ENCODE peak calls at places on chromosomes 12 and 14, in eight cellular contexts. O, K, C, N, J, I, S and Z are unnamed samples.

GRCh38 chr12:31922341-31923062 is 36.7 kb upstream of the RESF1 start:
- DNase-seq in C (peak), I (no peak), S (peak), K (no peak), O (no peak), J (no peak), N (no peak), Z (no peak)

GRCh38 chr14:28754209-28754985 is 12.2 kb upstream of the FOXG1 start:
- DNase-seq in C (peak), S (peak), I (no peak), K (no peak), J (no peak), N (no peak), O (peak), Z (no peak)

GRCh38 chr14:31194095-31194494 is 13.5 kb downstream of the HECTD1 start:
- DNase-seq in O (no peak), I (no peak), C (no peak), K (no peak), N (no peak), J (no peak), S (no peak), Z (no peak)

GRCh38 chr12:59486827-59487226 is 109.0 kb upstream of the SLC16A7 start:
- DNase-seq in I (no peak), K (no peak), S (no peak), O (no peak), C (peak), N (no peak), J (no peak), Z (no peak)

GRCh38 chr14:92546347-92547053 is 32.9 kb downstream of the RIN3 start:
- DNase-seq in J (no peak), S (no peak), I (no peak), N (no peak), O (no peak), K (no peak), C (peak), Z (no peak)

GRCh38 chr12:96219700-96220206 is 25.6 kb downstream of the ELK3 start:
- DNase-seq in S (no peak), N (peak), K (no peak), C (no peak), O (no peak), I (no peak), J (peak), Z (no peak)

GRCh38 chr14:69685217-69685616 is 73.8 kb downstream of the SUSD6 start:
- DNase-seq in C (no peak), O (no peak), S (no peak), J (no peak), K (no peak), I (no peak), N (no peak), Z (no peak)

GRCh38 chr12:98424726-98425401 is 90.5 kb upstream of the TMPO start:
- DNase-seq in S (peak), I (peak), N (peak), K (no peak), C (peak), O (peak), J (peak), Z (peak)

GRCh38 chr14:60981626-60982455 is 796 bp downstream of the SLC38A6 start:
- DNase-seq in N (no peak), O (no peak), K (no peak), C (peak), S (peak), I (no peak), J (no peak), Z (no peak)

DNA sequence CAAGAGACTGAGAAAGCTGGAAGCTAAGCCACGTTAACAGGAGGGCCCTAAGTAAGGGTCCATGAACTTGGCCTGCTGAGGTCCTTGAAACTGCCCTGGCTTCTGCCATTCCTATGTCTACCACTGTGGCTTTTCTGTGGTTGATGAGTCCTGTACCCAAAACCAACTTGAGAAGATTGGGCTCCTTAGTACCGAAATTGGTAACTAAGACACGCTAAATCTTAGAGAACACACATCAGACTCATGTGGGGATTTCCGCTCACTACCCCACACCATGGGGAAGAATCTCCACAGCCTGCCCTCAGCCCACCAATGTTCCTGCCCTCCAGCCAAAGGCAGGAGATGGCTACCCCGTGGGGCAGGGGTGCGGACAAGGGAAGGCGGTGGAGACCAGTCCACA is 232.9 kb downstream of the SPTSSA start:
- DNase-seq in S (no peak), O (no peak), K (no peak), C (no peak), N (no peak), I (no peak), J (no peak), Z (no peak)
- H3K27ac ChIP-seq in S (no peak), O (no peak), K (no peak), C (no peak), N (no peak), I (no peak), J (no peak), Z (no peak)

GRCh38 chr12:79936670-79937069 is 1.8 kb upstream of the PPP1R12A start:
- DNase-seq in K (no peak), I (no peak), O (no peak), C (no peak), N (no peak), S (no peak), J (no peak), Z (no peak)
- H3K27ac ChIP-seq in K (peak), I (no peak), O (no peak), C (no peak), N (peak), S (no peak), J (no peak), Z (no peak)

DNA sequence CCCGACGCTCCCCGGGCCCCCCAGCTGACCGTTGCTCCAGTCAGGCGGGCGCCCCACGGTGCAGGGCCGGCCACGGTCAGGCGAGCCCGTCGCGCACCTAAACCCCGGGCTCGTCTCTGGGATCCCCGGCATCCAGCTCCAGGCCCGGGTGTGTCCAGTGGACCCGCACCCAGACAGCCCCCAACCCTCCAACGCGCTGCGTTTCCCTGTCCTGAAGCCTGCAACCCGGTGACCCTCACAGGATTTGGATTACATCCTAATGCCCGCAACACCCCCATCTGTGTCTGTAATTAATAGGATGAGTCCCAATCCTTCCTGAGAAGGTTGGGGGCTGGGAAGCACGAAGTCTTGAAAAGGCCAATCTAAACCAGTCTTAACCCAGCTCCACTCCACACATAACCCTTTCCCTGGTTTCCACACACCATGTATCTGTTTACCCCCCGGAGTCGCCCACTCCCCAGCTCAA is 10.4 kb downstream of the CPNE6 start:
- DNase-seq in C (no peak), K (no peak), I (no peak), S (no peak), O (no peak), J (no peak), N (no peak), Z (no peak)
- H3K27ac ChIP-seq in C (no peak), K (no peak), I (no peak), S (no peak), O (peak), J (peak), N (peak), Z (peak)

DNA sequence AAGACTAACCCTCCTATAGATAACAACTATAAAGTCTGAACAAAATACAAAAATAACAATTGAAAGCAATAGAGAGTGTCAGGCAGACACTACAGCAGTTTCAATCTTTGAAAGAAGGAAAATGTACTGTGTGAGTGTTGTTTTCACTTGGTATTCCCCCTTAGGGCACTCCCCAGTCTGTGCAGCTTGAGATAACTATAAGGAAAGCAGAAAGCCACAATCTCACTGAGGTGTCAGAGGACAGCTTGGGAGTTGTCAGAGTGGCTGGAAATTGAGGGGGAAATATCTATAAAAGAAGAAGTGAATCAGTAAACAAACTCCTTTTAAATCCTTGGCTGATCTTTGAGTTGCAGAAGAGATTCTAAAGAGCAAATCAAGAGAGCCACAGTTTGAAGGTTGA is 364.8 kb downstream of the NELL2 start:
- DNase-seq in N (no peak), C (no peak), O (no peak), S (no peak), J (no peak), I (no peak), K (no peak), Z (no peak)
- H3K27ac ChIP-seq in N (no peak), C (peak), O (no peak), S (no peak), J (no peak), I (no peak), K (no peak), Z (no peak)